ENCODE peak calls at places on chromosomes 12 and 14, in six cellular contexts. L is pancreas, W is GM13976, M is natural killer cell, S is HepG2, C is PC-3. O is an unnamed sample.

GRCh38 chr12:14317362-14318146 is 47.9 kb upstream of the ATF7IP start:
- DNase-seq in C (no peak), M (no peak), W (no peak), L (no peak), S (no peak), O (no peak)

GRCh38 chr14:76282581-76282980 is 93.4 kb upstream of the ESRRB start:
- DNase-seq in S (no peak), M (no peak), W (no peak), L (no peak), C (no peak), O (no peak)

GRCh38 chr14:34098985-34099349 is 148.1 kb upstream of the EGLN3 start:
- DNase-seq in M (no peak), L (no peak), W (no peak), C (no peak), S (no peak), O (no peak)

GRCh38 chr12:128940974-128941373 is 87.7 kb downstream of the GLT1D1 start:
- DNase-seq in C (no peak), W (no peak), L (no peak), S (no peak), M (no peak), O (no peak)

GRCh38 chr12:115785548-115785947 is 491.9 kb downstream of the MED13L start:
- DNase-seq in L (no peak), S (no peak), C (peak), W (no peak), M (no peak), O (no peak)

GRCh38 chr14:86604546-86604945 is 1074.6 kb downstream of the FLRT2 start:
- DNase-seq in M (no peak), C (no peak), W (no peak), S (no peak), L (no peak), O (no peak)

GRCh38 chr14:67815573-67816235 is 686 bp downstream of the ZFYVE26 start:
- DNase-seq in S (no peak), M (no peak), L (no peak), W (no peak), C (peak), O (no peak)

GRCh38 chr14:38208825-38209562 is 1.3 kb downstream of the SSTR1 start:
- DNase-seq in W (peak), L (peak), C (no peak), M (no peak), S (peak), O (no peak)

GRCh38 chr12:125533434-125534029 is 468.3 kb downstream of the AACS start:
- DNase-seq in M (no peak), L (peak), C (peak), S (peak), W (peak), O (peak)

GRCh38 chr14:24692382-24693352 is 58.7 kb upstream of the GZMB start:
- DNase-seq in C (no peak), W (no peak), L (no peak), S (no peak), M (peak), O (no peak)

GRCh38 chr12:24991209-24992049 is 42.5 kb upstream of the BCAT1 start:
- DNase-seq in M (no peak), C (peak), S (peak), L (no peak), W (peak), O (peak)

GRCh38 chr14:100547633-100548294 is 39.5 kb downstream of the BEGAIN start:
- DNase-seq in S (no peak), M (no peak), W (no peak), C (peak), L (no peak), O (no peak)

GRCh38 chr14:92748259-92749016 is at the start of gene LGMN:
- DNase-seq in S (peak), W (peak), L (peak), C (peak), M (peak), O (peak)

GRCh38 chr12:40197590-40197989 is 27.2 kb upstream of the LRRK2 start:
- DNase-seq in S (no peak), W (no peak), L (no peak), C (no peak), M (no peak), O (no peak)

GRCh38 chr14:98494582-98494981 is 777.4 kb downstream of the BCL11B start:
- DNase-seq in S (no peak), M (no peak), C (peak), L (no peak), W (no peak), O (no peak)

GRCh38 chr12:120658286-120659150 is 18.1 kb downstream of the CABP1 start:
- DNase-seq in M (no peak), S (no peak), W (no peak), L (no peak), C (no peak), O (no peak)

GRCh38 chr14:102500724-102501123 is 8.9 kb downstream of the ANKRD9 start:
- DNase-seq in L (no peak), M (no peak), S (no peak), C (no peak), W (no peak), O (no peak)

GRCh38 chr12:45988259-45988658 is 2.1 kb downstream of the SCAF11 start:
- DNase-seq in C (peak), M (no peak), S (no peak), W (no peak), L (no peak), O (no peak)

GRCh38 chr14:68377459-68377858 is 415.4 kb downstream of the ZFP36L1 start:
- DNase-seq in C (no peak), W (no peak), S (peak), L (no peak), M (no peak), O (no peak)

GRCh38 chr14:61320806-61321384 is 484 bp upstream of the PRKCH start:
- DNase-seq in C (peak), W (no peak), L (no peak), S (no peak), M (no peak), O (no peak)

GRCh38 chr14:75487155-75487671 is 35.1 kb upstream of the BATF start:
- DNase-seq in W (peak), C (peak), S (no peak), M (no peak), L (no peak), O (peak)

GRCh38 chr14:101478096-101478495 is 83.2 kb upstream of the DIO3 start:
- DNase-seq in M (peak), W (no peak), L (peak), C (no peak), S (no peak), O (no peak)

GRCh38 chr14:90274808-90275454 is 18.6 kb downstream of the PSMC1 start:
- DNase-seq in M (no peak), L (no peak), S (no peak), W (no peak), C (no peak), O (no peak)

GRCh38 chr12:89309452-89309802 is 42.9 kb downstream of the DUSP6 start:
- DNase-seq in C (no peak), M (no peak), W (no peak), L (no peak), S (no peak), O (no peak)

GRCh38 chr12:19351346-19351745 is 87.9 kb upstream of the AEBP2 start:
- DNase-seq in S (no peak), M (no peak), C (no peak), W (no peak), L (no peak), O (no peak)

GRCh38 chr12:123150804-123151678 is at the start of gene PITPNM2:
- DNase-seq in W (peak), C (peak), L (peak), M (peak), S (no peak), O (peak)

GRCh38 chr12:80033457-80033856 is 65.9 kb upstream of the OTOGL start:
- DNase-seq in L (no peak), S (no peak), M (no peak), W (no peak), C (peak), O (no peak)

GRCh38 chr14:62162998-62163589 is 400.9 kb downstream of the SNAPC1 start:
- DNase-seq in C (peak), L (no peak), W (peak), S (peak), M (no peak), O (peak)

GRCh38 chr14:28911521-28911920 is 144.9 kb downstream of the FOXG1 start:
- DNase-seq in C (no peak), L (no peak), M (no peak), S (no peak), W (no peak), O (no peak)

GRCh38 chr12:87152841-87153528 is 876.2 kb downstream of the C12orf50 start:
- DNase-seq in L (no peak), W (no peak), C (no peak), S (no peak), M (no peak), O (no peak)

GRCh38 chr12:92363295-92364146 is 217.9 kb upstream of the BTG1 start:
- DNase-seq in C (no peak), M (no peak), W (peak), S (no peak), L (no peak), O (peak)

GRCh38 chr12:68445836-68446235 is 113.7 kb upstream of the MDM1 start:
- DNase-seq in L (no peak), M (no peak), S (no peak), W (no peak), C (no peak), O (no peak)

DNA sequence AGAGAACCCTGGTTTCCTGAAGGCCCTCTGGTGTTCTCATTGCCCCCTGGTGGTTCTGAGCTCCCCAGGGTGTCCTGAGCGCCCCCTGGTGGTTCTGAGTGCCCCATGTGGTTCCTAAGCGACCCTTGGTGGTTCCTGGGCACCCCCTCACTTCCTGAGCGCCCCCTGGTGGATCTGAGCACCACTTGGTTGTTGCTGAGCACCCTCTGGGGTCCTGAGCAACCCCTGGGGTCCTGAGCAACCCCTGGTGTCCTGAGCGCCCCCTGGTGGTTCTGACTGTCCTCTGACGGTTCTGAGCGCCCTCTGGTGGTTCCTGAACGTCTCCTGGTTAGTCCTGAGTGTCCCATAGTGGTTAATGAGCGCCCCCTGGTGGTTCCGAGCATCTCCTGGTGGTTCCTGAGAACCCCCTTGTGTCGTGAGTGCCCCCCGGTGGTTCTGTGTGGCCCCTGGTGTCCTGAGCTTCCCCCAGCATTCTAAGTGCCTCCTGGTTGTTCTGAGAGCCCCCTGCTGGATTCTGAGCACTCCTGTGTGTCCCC is 568.3 kb downstream of the TMEM121 start:
- DNase-seq in W (peak), M (peak), S (peak), C (no peak), L (no peak), O (peak)
- TF ChIP-seq CTCF in W (peak), M (no peak), S (peak), C (no peak), L (no peak), O (peak)

GRCh38 chr12:32455607-32456063 is 56.3 kb downstream of the FGD4 start:
- DNase-seq in C (peak), L (no peak), W (peak), M (no peak), S (peak), O (peak)
- TF ChIP-seq CTCF in C (peak), L (peak), W (peak), M (peak), S (peak), O (peak)

DNA sequence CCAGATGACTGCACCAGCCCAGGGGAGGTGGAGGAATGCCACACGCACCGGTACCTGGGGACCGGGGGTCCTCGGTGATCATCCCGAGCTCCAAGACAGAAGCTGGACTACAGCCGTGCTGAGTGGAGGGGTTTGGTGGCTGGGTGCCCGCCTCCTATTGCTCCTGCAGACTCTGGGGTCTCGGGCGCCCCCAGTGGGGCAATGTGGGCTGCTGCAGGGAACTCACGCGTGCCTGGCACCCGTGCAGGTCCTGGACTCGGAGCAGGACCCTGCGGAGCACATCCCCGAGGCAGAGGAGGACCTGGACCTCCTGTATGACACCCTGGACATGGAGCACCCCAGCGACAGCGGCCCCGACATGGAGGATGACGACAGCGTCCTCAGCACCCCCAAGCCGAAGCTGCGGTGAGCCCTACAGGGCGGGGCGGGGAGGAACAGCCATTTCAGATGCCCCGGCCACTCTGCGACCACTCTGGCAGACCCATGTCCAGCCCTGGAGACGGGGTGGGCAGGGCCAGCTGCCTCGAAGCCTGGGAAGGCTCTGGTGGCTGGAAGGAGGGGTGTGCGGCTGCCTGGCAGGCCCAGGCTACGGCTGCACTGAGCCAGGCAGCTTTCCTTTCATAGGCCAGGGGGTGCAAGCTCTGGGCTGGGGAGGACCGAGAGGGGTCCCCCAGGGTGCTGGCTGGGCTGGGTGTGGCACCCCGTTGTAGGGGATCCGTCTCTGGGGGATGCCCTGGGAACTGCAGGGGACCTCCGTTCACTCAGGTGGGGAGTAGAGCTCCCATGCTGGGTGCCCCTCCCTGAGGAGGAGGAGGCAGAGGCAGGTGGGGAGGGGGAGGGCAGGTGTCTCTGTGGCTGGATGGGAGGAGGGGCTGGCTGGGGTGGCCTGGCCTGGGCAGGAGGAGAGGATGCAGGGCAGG is 21.6 kb upstream of the TEX22 start:
- DNase-seq in S (no peak), L (no peak), W (no peak), M (no peak), C (no peak), O (no peak)
- TF ChIP-seq CTCF in S (no peak), L (no peak), W (no peak), M (no peak), C (no peak), O (no peak)

DNA sequence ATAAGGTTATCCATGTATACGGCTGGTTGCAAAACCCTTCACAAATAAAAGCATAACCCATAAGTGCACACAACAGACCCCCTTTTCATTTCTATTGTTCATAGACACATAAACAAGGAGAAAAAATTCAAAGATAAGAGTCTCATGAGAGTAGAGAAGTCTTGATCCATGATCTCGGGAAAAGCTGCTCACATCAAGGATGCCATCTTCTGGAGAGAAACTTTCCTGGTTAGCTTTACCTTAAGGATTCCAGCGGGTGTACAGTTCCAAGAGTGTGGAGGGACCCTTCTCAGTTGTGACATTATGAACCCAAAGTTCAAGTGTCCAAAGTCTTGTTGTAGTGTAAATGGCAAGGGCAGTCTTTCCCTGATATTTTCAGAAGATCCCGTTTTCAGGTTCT is 144.5 kb downstream of the LLPH start:
- DNase-seq in S (no peak), M (no peak), W (no peak), L (no peak), C (no peak), O (no peak)
- TF ChIP-seq CTCF in S (peak), M (no peak), W (no peak), L (no peak), C (no peak), O (no peak)